ENCODE peak calls at places on chromosomes 7 and 10, in nine cellular contexts. V is NCI-H82, A is transverse colon, R is BE2C, O is posterior vena cava, X is WTC11, C is mesendoderm, T is AG08396, U is NCI-H2107. L is an unnamed sample.
A peak's percentile ranks its signal among the peaks of the same experiment; 100 is the strongest.

GRCh38 chr10:78277267-78277666 is 243.6 kb downstream of the RPS24 start:
- DNase-seq in V (peak; percentile 27), A (no peak), R (no peak), O (no peak), X (no peak), C (no peak), T (no peak), U (no peak), L (peak; percentile 22)

GRCh38 chr10:86693721-86694369 is 25.5 kb downstream of the LDB3 start:
- DNase-seq in V (peak; percentile 68), A (peak; percentile 51), R (peak; percentile 46), O (no peak), X (peak; percentile 64), C (peak; percentile 65), T (peak; percentile 72), U (no peak), L (no peak)

GRCh38 chr10:110860576-110861241 is 11.0 kb upstream of the PDCD4 start:
- DNase-seq in V (peak; percentile 54), A (peak; percentile 52), R (peak; percentile 40), O (no peak), X (no peak), C (no peak), T (no peak), U (no peak), L (no peak)

GRCh38 chr10:126166797-126167196 is 221.5 kb downstream of the ADAM12 start:
- DNase-seq in V (no peak), A (no peak), R (no peak), O (no peak), X (no peak), C (no peak), T (no peak), U (no peak), L (no peak)

GRCh38 chr7:43311694-43312093 is 199.2 kb downstream of the HECW1 start:
- DNase-seq in V (no peak), A (no peak), R (no peak), O (no peak), X (no peak), C (no peak), T (no peak), U (no peak), L (no peak)

GRCh38 chr7:133539016-133539415 is 286.1 kb downstream of the EXOC4 start:
- DNase-seq in V (no peak), A (no peak), R (no peak), O (no peak), X (no peak), C (no peak), T (no peak), U (no peak), L (no peak)

GRCh38 chr7:129734400-129734799 is 122.9 kb downstream of the NRF1 start:
- DNase-seq in V (no peak), A (no peak), R (no peak), O (no peak), X (no peak), C (no peak), T (no peak), U (no peak), L (no peak)

GRCh38 chr10:45000138-45000763 is 472 bp upstream of the ZNF22 start:
- DNase-seq in V (no peak), A (peak; percentile 52), R (no peak), O (peak; percentile 96), X (no peak), C (peak; percentile 54), T (no peak), U (no peak), L (peak; percentile 28)

GRCh38 chr10:110834622-110835219 is 37.0 kb upstream of the PDCD4 start:
- DNase-seq in V (peak; percentile 11), A (peak; percentile 21), R (no peak), O (no peak), X (no peak), C (peak; percentile 83), T (no peak), U (peak; percentile 35), L (peak; percentile 30)

GRCh38 chr10:120184547-120185337 is 272.3 kb upstream of the PLPP4 start:
- DNase-seq in V (peak; percentile 2), A (no peak), R (no peak), O (no peak), X (peak; percentile 38), C (peak; percentile 24), T (no peak), U (no peak), L (peak; percentile 43)

GRCh38 chr7:12212051-12212485 is 974 bp downstream of the TMEM106B start:
- DNase-seq in V (peak; percentile 70), A (no peak), R (peak; percentile 48), O (no peak), X (no peak), C (peak; percentile 46), T (no peak), U (peak; percentile 5), L (peak; percentile 22)

GRCh38 chr7:57364933-57365710 is 84.9 kb upstream of the ZNF716 start:
- DNase-seq in V (no peak), A (no peak), R (no peak), O (peak; percentile 26), X (no peak), C (no peak), T (no peak), U (no peak), L (no peak)

GRCh38 chr10:121104476-121105111 is 253.4 kb downstream of the WDR11 start:
- DNase-seq in V (peak; percentile 5), A (peak; percentile 59), R (no peak), O (no peak), X (no peak), C (no peak), T (no peak), U (no peak), L (peak; percentile 96)

GRCh38 chr7:150715293-150715692 is 1.1 kb upstream of the GIMAP1 start:
- DNase-seq in V (no peak), A (no peak), R (no peak), O (no peak), X (no peak), C (no peak), T (no peak), U (no peak), L (no peak)

GRCh38 chr7:388461-388960 is 98.5 kb downstream of the FOXL3 start:
- DNase-seq in V (no peak), A (no peak), R (no peak), O (peak; percentile 77), X (peak; percentile 6), C (no peak), T (no peak), U (no peak), L (no peak)

GRCh38 chr10:68423522-68423921 is 16.4 kb upstream of the RUFY2 start:
- DNase-seq in V (no peak), A (no peak), R (no peak), O (no peak), X (no peak), C (no peak), T (no peak), U (no peak), L (no peak)

GRCh38 chr7:26681819-26682418 is 182.5 kb downstream of the SKAP2 start:
- DNase-seq in V (peak; percentile 32), A (no peak), R (no peak), O (no peak), X (no peak), C (no peak), T (peak; percentile 9), U (no peak), L (peak; percentile 12)

GRCh38 chr7:66952343-66953043 is 31.5 kb downstream of the TMEM248 start:
- DNase-seq in V (no peak), A (peak; percentile 26), R (no peak), O (peak; percentile 48), X (no peak), C (peak; percentile 86), T (peak; percentile 73), U (no peak), L (no peak)

GRCh38 chr7:2202901-2203550 is 29.7 kb downstream of the MAD1L1 start:
- DNase-seq in V (no peak), A (no peak), R (no peak), O (peak; percentile 74), X (peak; percentile 7), C (no peak), T (no peak), U (no peak), L (no peak)

GRCh38 chr10:6918305-6918704 is 338.2 kb upstream of the PRKCQ start:
- DNase-seq in V (peak; percentile 7), A (peak; percentile 59), R (peak; percentile 62), O (no peak), X (peak; percentile 57), C (peak; percentile 65), T (no peak), U (no peak), L (peak; percentile 39)